ENCODE peak calls at places on chromosomes 12 and 14, in four cellular contexts. G is GM23338, B is OCI-LY7, Z is A549. A is an unnamed sample. For H3K4me1, the result is how much of the 10 kb centered on the place peaks cover.

GRCh38 chr12:92134638-92135274 is 10.9 kb downstream of the BTG1 start:
- DNase-seq in B (no peak), Z (no peak), G (no peak), A (no peak)

GRCh38 chr12:102120886-102121285 is 903 bp downstream of the PARPBP start:
- DNase-seq in Z (peak), B (peak), G (peak), A (no peak)

GRCh38 chr12:15526033-15526432 is 203.7 kb downstream of the PTPRO start:
- DNase-seq in G (peak), Z (peak), B (peak), A (no peak)

GRCh38 chr12:76375470-76375869 is 27.3 kb upstream of the BBS10 start:
- DNase-seq in Z (peak), B (no peak), G (no peak), A (no peak)

GRCh38 chr14:105374389-105374788 is 23.9 kb upstream of the TEX22 start:
- DNase-seq in Z (no peak), B (no peak), G (no peak), A (no peak)

GRCh38 chr12:6193853-6194815 is 6.1 kb upstream of the CD9 start:
- DNase-seq in B (peak), G (peak), Z (peak), A (no peak)

GRCh38 chr12:122847921-122848421 is 12.7 kb downstream of the HIP1R start:
- DNase-seq in G (no peak), Z (no peak), B (no peak), A (no peak)

GRCh38 chr12:130018614-130019013 is 114.8 kb upstream of the TMEM132D start:
- DNase-seq in Z (no peak), G (no peak), B (no peak), A (no peak)

GRCh38 chr12:117234441-117234840 is 44.2 kb upstream of the FBXO21 start:
- DNase-seq in B (no peak), Z (no peak), G (no peak), A (no peak)

GRCh38 chr14:99346470-99347080 is 74.6 kb upstream of the BCL11B start:
- DNase-seq in B (no peak), G (no peak), Z (no peak), A (no peak)

GRCh38 chr14:27528328-27528727 is 930.5 kb upstream of the NOVA1 start:
- DNase-seq in G (peak), B (no peak), Z (peak), A (no peak)

GRCh38 chr12:89484470-89484869 is 40.1 kb downstream of the GALNT4 start:
- DNase-seq in G (no peak), Z (no peak), B (no peak), A (no peak)

DNA sequence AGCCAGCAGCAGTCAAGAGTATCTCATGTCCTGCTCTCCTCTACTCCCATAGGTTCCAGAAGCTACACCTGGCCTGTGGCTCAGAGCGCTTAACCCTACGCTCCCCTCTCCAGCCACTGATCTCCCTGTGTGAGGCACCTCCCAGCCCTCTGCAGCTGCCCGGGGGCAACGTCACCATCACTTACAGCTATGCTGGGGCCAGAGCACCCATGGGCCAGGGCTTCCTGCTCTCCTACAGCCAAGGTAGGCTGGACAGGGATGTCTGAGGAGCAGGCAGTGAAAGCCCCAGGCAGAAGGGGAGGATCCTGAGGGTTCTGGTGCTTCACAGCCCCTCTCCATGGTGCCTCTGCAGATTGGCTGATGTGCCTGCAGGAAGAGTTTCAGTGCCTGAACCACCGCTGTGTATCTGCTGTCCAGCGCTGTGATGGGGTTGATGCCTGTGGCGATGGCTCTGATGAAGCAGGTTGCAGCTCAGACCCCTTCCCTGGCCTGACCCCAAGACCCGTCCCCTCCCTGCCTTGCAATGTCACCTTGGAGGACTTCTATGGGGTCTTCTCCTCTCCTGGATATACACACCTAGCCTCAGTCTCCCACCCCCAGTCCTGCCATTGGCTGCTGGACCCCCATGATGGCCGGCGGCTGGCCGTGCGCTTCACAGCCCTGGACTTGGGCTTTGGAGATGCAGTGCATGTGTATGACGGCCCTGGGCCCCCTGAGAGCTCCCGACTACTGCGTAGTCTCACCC is 3.6 kb downstream of the LRP10 start:
- DNase-seq in G (no peak), B (no peak), Z (no peak), A (peak)
- H3K4me1 ChIP-seq in G (under half), B (under half), Z (under half), A (under half)

GRCh38 chr14:52248057-52248456 is 19.4 kb upstream of the PTGDR start:
- DNase-seq in Z (no peak), G (no peak), B (no peak), A (peak)
- H3K4me3 ChIP-seq in Z (no peak), G (no peak), B (no peak), A (no peak)

GRCh38 chr12:2393996-2394395 is 341.2 kb downstream of the CACNA1C start:
- DNase-seq in Z (no peak), G (no peak), B (no peak), A (no peak)
- H3K4me1 ChIP-seq in Z (under half), G (under half), B (under half), A (under half)

GRCh38 chr12:32454075-32454474 is 54.7 kb downstream of the FGD4 start:
- DNase-seq in B (no peak), G (peak), Z (peak), A (no peak)

GRCh38 chr12:32457251-32458025 is 58.1 kb downstream of the FGD4 start:
- DNase-seq in G (no peak), B (peak), Z (no peak), A (no peak)

GRCh38 chr12:32451816-32452215 is 52.5 kb downstream of the FGD4 start:
- DNase-seq in G (no peak), B (no peak), Z (no peak), A (no peak)

GRCh38 chr12:32454866-32455265 is 55.5 kb downstream of the FGD4 start:
- DNase-seq in Z (no peak), G (peak), B (no peak), A (no peak)

DNA sequence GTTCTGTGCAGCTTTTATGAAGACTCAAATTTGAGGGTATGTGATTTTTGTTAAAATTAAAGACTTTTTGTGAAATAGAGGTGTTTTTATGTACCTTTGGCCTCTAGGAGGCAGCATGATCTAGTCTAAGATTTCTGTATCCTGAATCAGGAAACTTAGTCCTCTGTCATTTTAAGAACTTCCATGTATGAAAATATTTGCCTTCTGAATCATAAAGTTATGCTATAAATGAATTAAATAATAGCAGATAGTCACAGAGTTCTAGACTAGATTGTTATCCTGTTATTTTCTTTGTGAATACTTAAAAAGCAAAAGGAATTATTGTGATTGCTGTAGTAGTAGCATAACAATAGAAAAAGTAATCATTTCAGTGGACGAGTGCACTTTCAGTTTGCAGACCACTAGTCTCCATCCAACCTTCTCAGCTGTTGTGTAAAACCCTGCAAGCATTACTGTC is 56.3 kb downstream of the FGD4 start:
- DNase-seq in G (peak), B (peak), Z (peak), A (peak)
- H3K4me3 ChIP-seq in G (peak), B (peak), Z (peak), A (no peak)

GRCh38 chr12:65925626-65926025 is 101.3 kb downstream of the HMGA2 start:
- DNase-seq in Z (no peak), G (no peak), B (no peak), A (no peak)
- H3K4me1 ChIP-seq in Z (under half), G (under half), B (under half), A (under half)

GRCh38 chr14:36647417-36647826 is 14.2 kb upstream of the PAX9 start:
- DNase-seq in G (peak), B (no peak), Z (no peak), A (no peak)

GRCh38 chr14:36646664-36647416 is 14.8 kb upstream of the PAX9 start:
- DNase-seq in Z (no peak), B (no peak), G (peak), A (no peak)

GRCh38 chr14:36649872-36650650 is 11.6 kb upstream of the PAX9 start:
- DNase-seq in B (no peak), G (no peak), Z (no peak), A (no peak)

GRCh38 chr14:36652542-36653201 is 9.0 kb upstream of the PAX9 start:
- DNase-seq in B (no peak), G (no peak), Z (no peak), A (no peak)

DNA sequence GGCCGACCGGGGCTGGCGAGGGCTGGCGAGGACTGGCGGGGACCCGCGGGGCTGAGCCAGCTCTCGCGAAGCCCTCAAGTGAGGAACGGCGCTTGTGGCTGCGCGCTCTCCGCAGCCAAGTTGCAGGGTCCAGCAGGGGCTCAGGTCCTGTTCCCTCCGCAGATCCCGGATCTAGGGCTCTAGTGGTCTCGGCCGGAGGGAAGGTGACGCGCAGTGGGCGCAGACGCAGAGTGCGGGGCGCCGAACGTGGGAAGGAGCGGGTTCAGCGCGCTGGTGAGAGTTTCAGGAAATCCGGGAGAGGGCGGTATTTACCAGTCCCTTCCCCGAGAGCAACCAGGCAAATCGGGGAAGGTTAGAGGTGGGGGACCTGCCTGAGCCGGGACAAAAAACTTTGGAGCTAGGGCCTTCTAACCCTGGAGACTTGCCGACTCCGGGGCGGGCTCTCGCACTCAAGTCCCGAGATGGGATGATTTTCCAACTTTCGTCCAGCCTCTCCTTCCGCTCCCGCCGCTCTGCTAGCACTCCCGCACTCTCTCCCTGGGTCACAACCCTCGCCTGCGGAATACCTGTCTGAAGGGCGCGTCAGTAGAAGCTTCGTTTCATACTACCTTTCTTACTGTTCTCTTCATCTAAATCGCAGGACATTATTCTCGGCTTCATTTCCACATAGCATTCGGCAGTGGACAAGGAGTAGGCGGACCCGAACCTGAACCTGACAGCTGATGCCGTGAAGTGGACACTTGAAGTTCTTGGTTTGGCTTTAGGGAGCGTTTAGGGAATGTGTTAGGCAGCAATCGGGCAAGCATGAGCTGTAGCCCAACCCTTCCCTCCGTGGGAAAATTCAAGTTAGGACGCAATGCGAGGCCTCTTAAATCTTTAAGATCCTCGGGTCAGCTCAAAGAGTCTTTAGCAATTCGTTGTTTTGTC is 13.6 kb upstream of the PAX9 start:
- DNase-seq in Z (peak), G (peak), B (no peak), A (no peak)
- H3K4me3 ChIP-seq in Z (peak), G (peak), B (no peak), A (no peak)

DNA sequence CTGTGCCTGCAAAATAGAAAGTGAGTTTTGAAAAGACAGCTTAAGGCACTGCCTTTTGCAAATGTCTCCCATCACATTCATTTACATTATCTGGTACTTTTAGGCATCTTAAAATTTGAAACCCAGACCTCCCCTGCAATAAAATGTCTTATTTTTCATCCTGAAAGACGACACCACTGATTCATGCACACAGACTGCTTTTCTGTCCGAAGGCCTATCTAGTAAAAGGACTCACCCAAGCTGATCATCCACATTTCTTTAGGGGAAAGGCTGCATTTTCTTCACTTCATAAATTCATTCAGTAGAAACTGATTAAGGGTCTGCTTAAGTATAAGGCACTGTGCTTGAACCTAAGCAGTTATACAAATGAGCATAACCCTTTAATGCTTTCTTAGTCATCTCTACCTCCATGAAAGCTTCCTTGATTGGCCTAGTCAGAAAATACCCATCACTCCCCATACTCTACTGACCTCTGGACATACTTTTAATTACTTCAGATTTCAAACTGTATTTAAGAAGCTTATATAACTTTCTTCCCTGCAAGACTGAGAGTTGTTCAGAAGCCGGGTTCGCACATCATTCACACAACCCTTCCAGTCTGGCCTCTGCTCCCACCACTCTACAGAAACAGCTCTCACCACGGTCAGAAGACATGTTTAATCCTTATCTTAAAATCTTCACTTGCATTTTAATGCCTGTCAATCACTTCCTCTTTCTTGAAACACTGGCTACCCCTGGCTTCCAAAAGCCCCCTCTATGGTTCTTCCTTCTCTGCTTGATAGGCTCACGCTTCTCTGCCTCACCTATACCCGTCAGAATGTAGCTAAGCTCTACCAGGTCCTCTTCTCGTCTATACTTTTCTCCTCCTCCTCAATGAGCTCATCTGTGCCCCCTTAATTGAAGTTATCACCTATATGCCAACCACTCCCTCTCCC is 288.6 kb downstream of the MED13L start:
- DNase-seq in B (no peak), Z (no peak), G (no peak), A (no peak)
- H3K4me1 ChIP-seq in B (under half), Z (under half), G (under half), A (under half)

GRCh38 chr12:49671051-49671765 is 36.0 kb downstream of the FMNL3 start:
- DNase-seq in B (peak), G (no peak), Z (no peak), A (peak)

GRCh38 chr12:49675137-49675536 is 32.1 kb downstream of the FMNL3 start:
- DNase-seq in B (no peak), G (peak), Z (no peak), A (no peak)

GRCh38 chr12:49672351-49673181 is 34.6 kb downstream of the FMNL3 start:
- DNase-seq in G (no peak), B (no peak), Z (no peak), A (no peak)

GRCh38 chr12:49674318-49674985 is 32.8 kb downstream of the FMNL3 start:
- DNase-seq in B (no peak), G (no peak), Z (no peak), A (no peak)

DNA sequence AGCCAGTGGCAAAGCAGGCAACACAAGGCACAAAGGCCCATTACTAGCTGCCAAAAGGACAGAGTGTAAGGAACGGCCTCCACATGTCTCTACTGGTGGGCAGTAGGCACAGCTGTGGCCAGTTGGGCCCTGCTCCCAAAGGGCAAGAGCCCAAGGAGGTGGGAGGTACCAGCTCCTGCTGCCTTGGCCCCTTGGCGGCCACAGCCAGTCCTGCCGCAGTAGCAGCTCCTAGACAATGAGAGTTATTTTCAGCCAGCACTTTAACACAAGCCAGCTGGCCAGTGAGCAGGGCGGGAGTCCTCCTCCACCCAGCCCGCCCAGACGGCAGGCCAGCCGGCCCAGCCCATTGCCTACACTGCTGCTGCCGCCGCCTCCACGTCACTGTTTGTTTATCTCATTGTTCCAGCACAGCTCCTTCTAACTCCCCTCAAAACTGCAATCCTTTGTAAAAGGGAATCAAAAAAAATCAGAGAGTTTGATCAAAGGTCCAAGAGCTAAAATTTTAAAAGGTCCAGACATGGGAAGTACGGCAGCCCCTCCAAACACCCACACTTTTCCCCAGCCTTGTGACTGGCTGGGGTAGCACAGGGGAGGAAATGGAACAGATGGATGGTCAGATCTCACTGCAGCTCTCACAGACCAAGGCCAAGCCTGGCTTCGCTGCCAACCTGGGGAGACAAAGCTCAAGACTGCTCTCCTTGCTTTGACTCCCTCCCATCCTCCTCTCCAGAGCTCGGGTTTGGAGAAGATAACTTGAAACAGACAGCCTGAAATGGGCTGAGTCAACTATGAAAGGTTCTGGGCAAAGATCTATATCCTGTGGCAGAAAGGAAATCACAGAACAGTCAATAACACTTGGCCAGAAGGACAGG is 33.5 kb downstream of the FMNL3 start:
- DNase-seq in G (peak), Z (no peak), B (no peak), A (no peak)
- H3K4me3 ChIP-seq in G (no peak), Z (no peak), B (no peak), A (no peak)